ENCODE peak calls at places on chromosomes 1 and 21, in four cellular contexts. M, T, V and X are unnamed samples.

GRCh38 chr1:241485554-241485992 is 34.0 kb downstream of the FH start:
- DNase-seq in T (peak; percentile 24), V (no peak), M (no peak), X (no peak)

GRCh38 chr1:23910553-23911246 is 2.5 kb downstream of the CNR2 start:
- DNase-seq in T (no peak), V (no peak), M (no peak), X (no peak)

GRCh38 chr1:48676822-48677221 is 99.9 kb downstream of the BEND5 start:
- DNase-seq in T (no peak), V (no peak), M (no peak), X (no peak)

GRCh38 chr1:39214021-39214713 is 9.7 kb downstream of the MACF1 start:
- DNase-seq in M (peak; percentile 49), T (peak; percentile 56), V (no peak), X (no peak)

GRCh38 chr1:27528701-27529637 is 39.0 kb upstream of the WASF2 start:
- DNase-seq in M (no peak), T (peak; percentile 80), V (no peak), X (no peak)

GRCh38 chr21:27505516-27505915 is 538.6 kb upstream of the ADAMTS5 start:
- DNase-seq in T (peak; percentile 95), M (no peak), V (peak; percentile 64), X (no peak)

GRCh38 chr1:145858238-145858936 is 494 bp downstream of the PIAS3 start:
- DNase-seq in T (peak; percentile 34), M (peak; percentile 53), V (no peak), X (no peak)

GRCh38 chr1:51622455-51622913 is 5.6 kb downstream of the OSBPL9 start:
- DNase-seq in M (peak; percentile 54), T (peak; percentile 80), V (no peak), X (no peak)

GRCh38 chr1:82388679-82389078 is 587.9 kb downstream of the ADGRL2 start:
- DNase-seq in M (peak; percentile 33), T (peak; percentile 11), V (no peak), X (no peak)

GRCh38 chr1:119544165-119544762 is 37.3 kb downstream of the HSD3B1 start:
- DNase-seq in V (no peak), T (no peak), M (no peak), X (no peak)

GRCh38 chr1:232617237-232617636 is 12.7 kb downstream of the SIPA1L2 start:
- DNase-seq in V (no peak), T (no peak), M (no peak), X (no peak)

GRCh38 chr1:12157366-12158231 is 9.2 kb upstream of the TNFRSF1B start:
- DNase-seq in V (no peak), M (no peak), T (no peak), X (no peak)

GRCh38 chr1:108712605-108713150 is at the start of gene FNDC7:
- DNase-seq in T (peak; percentile 47), M (no peak), V (no peak), X (no peak)

GRCh38 chr1:81670286-81670685 is 130.4 kb upstream of the ADGRL2 start:
- DNase-seq in T (peak; percentile 92), V (peak; percentile 67), M (peak; percentile 65), X (no peak)

GRCh38 chr1:37448691-37449417 is 25.5 kb upstream of the ZC3H12A start:
- DNase-seq in M (no peak), V (no peak), T (no peak), X (no peak)

GRCh38 chr1:59043796-59044195 is 253.1 kb upstream of the FGGY start:
- DNase-seq in T (peak; percentile 95), M (peak; percentile 41), V (peak; percentile 86), X (no peak)

GRCh38 chr1:66938618-66939017 is 13.8 kb downstream of the MIER1 start:
- DNase-seq in V (no peak), M (no peak), T (peak; percentile 68), X (no peak)

GRCh38 chr1:3061981-3062615 is 6.9 kb upstream of the PRDM16 start:
- DNase-seq in T (no peak), V (no peak), M (no peak), X (no peak)

GRCh38 chr21:45379171-45379900 is 25.6 kb upstream of the COL18A1 start:
- DNase-seq in T (no peak), V (no peak), M (no peak), X (no peak)

GRCh38 chr21:38945536-38946245 is 140.0 kb downstream of the ETS2 start:
- DNase-seq in M (no peak), V (no peak), T (no peak), X (no peak)

GRCh38 chr1:151990856-151991198 is 2.8 kb downstream of the S100A10 start:
- DNase-seq in V (no peak), T (peak; percentile 67), M (peak; percentile 60), X (no peak)

GRCh38 chr1:154502742-154503111 is 515 bp upstream of the SHE start:
- DNase-seq in M (no peak), V (no peak), T (no peak), X (no peak)

GRCh38 chr1:911875-912739 is 11.6 kb upstream of the SAMD11 start:
- DNase-seq in M (no peak), T (no peak), V (no peak), X (no peak)

GRCh38 chr1:202268032-202268431 is 73.7 kb downstream of the UBE2T start:
- DNase-seq in T (no peak), V (no peak), M (no peak), X (no peak)

GRCh38 chr1:27361044-27361402 is 5.7 kb downstream of the MAP3K6 start:
- DNase-seq in T (no peak), M (no peak), V (no peak), X (no peak)

GRCh38 chr21:41428311-41428710 is 2.3 kb downstream of the MX1 start:
- DNase-seq in V (no peak), T (no peak), M (no peak), X (no peak)

GRCh38 chr1:2382621-2383361 is 8.6 kb downstream of the MORN1 start:
- DNase-seq in M (no peak), V (no peak), T (no peak), X (no peak)

GRCh38 chr1:178232949-178233348 is 139.0 kb downstream of the RASAL2 start:
- DNase-seq in V (peak; percentile 30), T (peak; percentile 39), M (no peak), X (peak; percentile 55)

GRCh38 chr21:35895598-35895997 is 164.7 kb downstream of the SETD4 start:
- DNase-seq in M (no peak), T (no peak), V (no peak), X (no peak)

GRCh38 chr1:13564073-13564472 is 19.6 kb upstream of the PDPN start:
- DNase-seq in V (no peak), T (no peak), M (no peak), X (no peak)

GRCh38 chr1:16204634-16205332 is 7.7 kb downstream of the ARHGEF19 start:
- DNase-seq in V (no peak), M (no peak), T (no peak), X (no peak)

GRCh38 chr1:117061986-117062415 is 1.9 kb downstream of the TTF2 start:
- DNase-seq in V (no peak), T (peak; percentile 70), M (no peak), X (no peak)

GRCh38 chr1:218209351-218209861 is 75.7 kb upstream of the RRP15 start:
- DNase-seq in T (peak; percentile 82), M (no peak), V (peak; percentile 57), X (no peak)

GRCh38 chr1:212225871-212226302 is 59.3 kb upstream of the PPP2R5A start:
- DNase-seq in M (no peak), T (no peak), V (no peak), X (no peak)

GRCh38 chr1:67746299-67746698 is 61.3 kb downstream of the GADD45A start:
- DNase-seq in T (peak; percentile 59), M (no peak), V (no peak), X (no peak)

GRCh38 chr1:237084399-237085077 is 42.6 kb downstream of the RYR2 start:
- DNase-seq in V (no peak), T (no peak), M (no peak), X (no peak)

GRCh38 chr1:200179126-200179780 is 151.7 kb downstream of the NR5A2 start:
- DNase-seq in M (no peak), V (peak; percentile 88), T (peak; percentile 78), X (peak; percentile 18)

GRCh38 chr1:7590426-7590790 is 180.7 kb upstream of the VAMP3 start:
- DNase-seq in V (no peak), T (no peak), M (no peak), X (no peak)

GRCh38 chr1:56494306-56494705 is 85.1 kb downstream of the PLPP3 start:
- DNase-seq in M (no peak), V (no peak), T (no peak), X (no peak)